ENCODE peak calls at places on chromosome 13, in four cellular contexts. One of them, this sample, is unnamed.

GRCh38 chr13:109698779-109699178 is 87.6 kb downstream of the IRS2 start:
- DNase-seq in GM12878: no peak
- DNase-seq in H1: no peak
- DNase-seq in HepG2: no peak
- DNase-seq in this sample: no peak

GRCh38 chr13:71039440-71039839 is 827.6 kb downstream of the DACH1 start:
- DNase-seq in HepG2: no peak
- DNase-seq in H1: no peak
- DNase-seq in GM12878: no peak
- DNase-seq in this sample: no peak

GRCh38 chr13:63425131-63425530 is 2009.5 kb upstream of the PCDH20 start:
- DNase-seq in GM12878: no peak
- DNase-seq in H1: no peak
- DNase-seq in HepG2: no peak
- DNase-seq in this sample: no peak

GRCh38 chr13:53250977-53251376 is 222.4 kb downstream of the OLFM4 start:
- DNase-seq in GM12878: no peak
- DNase-seq in H1: no peak
- DNase-seq in HepG2: no peak
- DNase-seq in this sample: no peak

GRCh38 chr13:34762312-34762711 is 179.8 kb upstream of the NBEA start:
- DNase-seq in HepG2: no peak
- DNase-seq in GM12878: no peak
- DNase-seq in H1: no peak
- DNase-seq in this sample: no peak

GRCh38 chr13:48571121-48571901 is 38.4 kb upstream of the RCBTB2 start:
- DNase-seq in HepG2: no peak
- DNase-seq in GM12878: no peak
- DNase-seq in H1: no peak
- DNase-seq in this sample: no peak

GRCh38 chr13:44368599-44369368 is 4.8 kb upstream of the SERP2 start:
- DNase-seq in HepG2: no peak
- DNase-seq in H1: no peak
- DNase-seq in GM12878: no peak
- DNase-seq in this sample: no peak

GRCh38 chr13:59531571-59532091 is 632.1 kb downstream of the DIAPH3 start:
- DNase-seq in GM12878: no peak
- DNase-seq in HepG2: peak; percentile 3
- DNase-seq in H1: peak; percentile 50
- DNase-seq in this sample: peak; percentile 35

GRCh38 chr13:65966991-65967451 is 1263.1 kb downstream of the PCDH9 start:
- DNase-seq in H1: no peak
- DNase-seq in HepG2: peak; percentile 34
- DNase-seq in GM12878: no peak
- DNase-seq in this sample: peak; percentile 48

GRCh38 chr13:98563071-98563470 is 13.8 kb downstream of the STK24 start:
- DNase-seq in GM12878: no peak
- DNase-seq in H1: no peak
- DNase-seq in HepG2: no peak
- DNase-seq in this sample: no peak

GRCh38 chr13:48344264-48344663 is 40.7 kb downstream of the RB1 start:
- DNase-seq in GM12878: no peak
- DNase-seq in HepG2: no peak
- DNase-seq in H1: no peak
- DNase-seq in this sample: no peak

GRCh38 chr13:87777395-87777794 is 106.2 kb downstream of the SLITRK5 start:
- DNase-seq in H1: no peak
- DNase-seq in GM12878: no peak
- DNase-seq in HepG2: peak; percentile 63
- DNase-seq in this sample: no peak

GRCh38 chr13:89852570-89852969 is 1494.9 kb upstream of the MIR17HG start:
- DNase-seq in HepG2: no peak
- DNase-seq in GM12878: no peak
- DNase-seq in H1: no peak
- DNase-seq in this sample: no peak

GRCh38 chr13:82912564-82912963 is 969.7 kb downstream of the SLITRK1 start:
- DNase-seq in H1: no peak
- DNase-seq in GM12878: no peak
- DNase-seq in HepG2: no peak
- DNase-seq in this sample: no peak

GRCh38 chr13:97781891-97782305 is 171.6 kb upstream of the IPO5 start:
- DNase-seq in GM12878: no peak
- DNase-seq in HepG2: no peak
- DNase-seq in H1: no peak
- DNase-seq in this sample: no peak

DNA sequence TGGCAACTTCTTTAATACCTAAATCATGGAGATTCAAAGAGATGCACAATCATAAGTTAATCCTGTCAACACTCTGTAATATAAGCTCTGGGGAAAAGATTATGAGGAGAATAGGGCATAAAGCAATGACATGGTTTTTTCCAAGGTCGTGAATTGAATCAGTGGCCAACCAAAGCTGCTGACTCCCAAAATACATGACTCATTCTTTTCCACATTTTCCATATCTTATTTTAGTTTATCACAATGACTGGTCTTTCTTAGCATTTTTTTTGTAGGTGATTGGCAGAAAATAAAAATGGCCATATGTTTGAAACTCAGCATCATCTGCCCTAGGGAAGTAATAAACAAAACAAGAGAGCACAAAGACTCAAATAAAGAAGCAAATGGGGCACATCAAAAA is 28.5 kb upstream of the RBM26 start:
- DNase-seq in H1: no peak
- DNase-seq in HepG2: no peak
- DNase-seq in GM12878: no peak
- DNase-seq in this sample: no peak
- TF ChIP-seq SUZ12 in H1: no peak
- TF ChIP-seq SUZ12 in HepG2: no peak
- TF ChIP-seq SUZ12 in GM12878: no peak
- TF ChIP-seq SUZ12 in this sample: no peak

DNA sequence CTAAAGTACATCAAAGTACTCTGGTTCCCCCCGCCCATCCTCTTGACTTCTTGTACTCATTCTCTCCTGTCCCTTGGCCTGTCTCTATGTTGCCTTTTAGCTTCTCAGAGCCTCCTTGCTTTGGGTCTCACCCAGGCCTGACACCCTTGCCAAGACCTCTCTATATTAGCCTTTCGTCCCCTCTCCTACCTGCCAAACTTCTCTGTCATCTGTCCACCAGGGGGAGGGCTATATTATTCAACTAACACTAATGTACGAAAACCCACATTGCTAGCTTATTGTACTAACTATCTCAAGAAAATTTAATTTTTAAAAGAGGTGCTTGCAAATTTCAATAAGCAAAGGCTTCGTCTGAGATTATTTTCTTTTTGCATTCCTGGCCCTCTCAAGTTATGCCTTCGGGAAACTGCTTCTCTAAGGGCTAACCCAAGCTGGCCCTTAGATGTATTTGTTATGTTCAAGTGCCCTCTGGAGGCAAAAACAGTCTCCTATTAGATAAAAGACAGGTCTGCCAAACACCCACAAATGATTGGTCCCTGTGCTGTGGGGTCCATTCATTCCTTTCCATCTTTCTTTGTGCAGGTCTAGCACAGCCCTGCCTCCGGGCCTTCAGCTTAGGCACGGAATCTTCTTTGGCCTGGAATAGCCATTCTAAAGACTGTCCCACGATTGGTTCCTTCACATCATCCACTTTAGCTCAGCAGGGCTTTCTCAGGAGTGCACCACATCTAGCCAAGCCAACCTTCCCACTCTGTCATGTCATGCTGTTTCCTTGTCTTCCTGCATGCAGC is 6.4 kb upstream of the MRPS31 start:
- DNase-seq in H1: no peak
- DNase-seq in GM12878: no peak
- DNase-seq in HepG2: peak; percentile 71
- DNase-seq in this sample: peak; percentile 16
- H3K9ac ChIP-seq in H1: no peak overlapping the region
- H3K9ac ChIP-seq in GM12878: no peak overlapping the region
- H3K9ac ChIP-seq in HepG2: peak overlapping the region; percentile 55
- H3K9ac ChIP-seq in this sample: no peak overlapping the region

GRCh38 chr13:33016414-33017409 is at the start of gene KL:
- DNase-seq in GM12878: no peak
- DNase-seq in HepG2: no peak
- DNase-seq in H1: peak; percentile 72
- DNase-seq in this sample: no peak

GRCh38 chr13:33015791-33016323 is 366 bp upstream of the KL start:
- DNase-seq in HepG2: no peak
- DNase-seq in H1: peak; percentile 57
- DNase-seq in GM12878: no peak
- DNase-seq in this sample: no peak

GRCh38 chr13:33015275-33015674 is 948 bp upstream of the KL start:
- DNase-seq in HepG2: no peak
- DNase-seq in H1: no peak
- DNase-seq in GM12878: no peak
- DNase-seq in this sample: no peak

GRCh38 chr13:33018886-33019285 is 2.7 kb downstream of the KL start:
- DNase-seq in HepG2: no peak
- DNase-seq in H1: no peak
- DNase-seq in GM12878: no peak
- DNase-seq in this sample: no peak

GRCh38 chr13:33017410-33017929 is 1.2 kb downstream of the KL start:
- DNase-seq in H1: no peak
- DNase-seq in HepG2: peak; percentile 18
- DNase-seq in GM12878: peak; percentile 65
- DNase-seq in this sample: no peak
- TF ChIP-seq SUZ12 in H1: peak; percentile 19
- TF ChIP-seq SUZ12 in HepG2: no peak
- TF ChIP-seq SUZ12 in GM12878: no peak
- TF ChIP-seq SUZ12 in this sample: no peak

GRCh38 chr13:37168922-37169321 is 63.5 kb upstream of the CSNK1A1L start:
- DNase-seq in H1: no peak
- DNase-seq in HepG2: no peak
- DNase-seq in GM12878: no peak
- DNase-seq in this sample: no peak
- H3K9ac ChIP-seq in H1: no peak overlapping the region
- H3K9ac ChIP-seq in HepG2: no peak overlapping the region
- H3K9ac ChIP-seq in GM12878: no peak overlapping the region
- H3K9ac ChIP-seq in this sample: no peak overlapping the region

DNA sequence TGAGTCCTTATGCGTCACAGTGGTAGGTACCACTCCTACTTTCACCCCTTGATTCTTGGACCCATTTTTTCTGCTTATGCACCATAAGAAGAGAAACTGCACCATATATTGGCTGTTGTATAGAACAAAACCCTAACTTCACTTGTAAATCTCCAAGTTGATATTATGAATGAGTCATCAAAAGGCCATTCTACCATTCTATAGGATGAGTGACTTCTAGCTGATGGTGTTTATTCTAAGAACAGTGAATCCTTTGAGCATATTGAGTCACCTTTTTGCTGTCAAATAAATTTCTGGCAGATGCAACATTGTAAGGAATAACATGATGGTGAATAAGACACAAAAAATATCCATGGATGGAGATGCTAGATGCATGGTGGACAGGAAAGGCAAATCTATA is 57.7 kb downstream of the POLR1D start:
- DNase-seq in H1: no peak
- DNase-seq in HepG2: peak; percentile 16
- DNase-seq in GM12878: no peak
- DNase-seq in this sample: no peak
- TF ChIP-seq SUZ12 in H1: no peak
- TF ChIP-seq SUZ12 in HepG2: no peak
- TF ChIP-seq SUZ12 in GM12878: no peak
- TF ChIP-seq SUZ12 in this sample: no peak

This sample was measured in NT2/D1.